ENCODE peak calls at places on chromosomes 5 and 9, in seven cellular contexts. One of them, this sample, is unnamed.

GRCh38 chr9:105069285-105070065 is 141.5 kb upstream of the ABCA1 start:
- DNase-seq in AG10803: no peak
- DNase-seq in WERI-Rb-1: no peak
- DNase-seq in tibial artery: no peak
- DNase-seq in neural progenitor cell: no peak
- DNase-seq in tibial nerve: no peak
- DNase-seq in A549: no peak
- DNase-seq in this sample: no peak

GRCh38 chr9:31674264-31674663 is 710.2 kb upstream of the ACO1 start:
- DNase-seq in tibial nerve: no peak
- DNase-seq in A549: no peak
- DNase-seq in AG10803: no peak
- DNase-seq in tibial artery: no peak
- DNase-seq in neural progenitor cell: no peak
- DNase-seq in WERI-Rb-1: no peak
- DNase-seq in this sample: no peak

GRCh38 chr9:77099388-77099787 is 77.9 kb upstream of the VPS13A start:
- DNase-seq in A549: no peak
- DNase-seq in neural progenitor cell: no peak
- DNase-seq in tibial nerve: no peak
- DNase-seq in WERI-Rb-1: peak
- DNase-seq in tibial artery: no peak
- DNase-seq in AG10803: no peak
- DNase-seq in this sample: no peak

GRCh38 chr5:55234171-55234700 is 828 bp upstream of the CCNO start:
- DNase-seq in tibial artery: no peak
- DNase-seq in A549: no peak
- DNase-seq in tibial nerve: no peak
- DNase-seq in WERI-Rb-1: peak
- DNase-seq in AG10803: peak
- DNase-seq in neural progenitor cell: peak
- DNase-seq in this sample: no peak

GRCh38 chr9:75067894-75068293 is 20.1 kb downstream of the NMRK1 start:
- DNase-seq in neural progenitor cell: no peak
- DNase-seq in tibial artery: no peak
- DNase-seq in tibial nerve: no peak
- DNase-seq in WERI-Rb-1: no peak
- DNase-seq in A549: no peak
- DNase-seq in AG10803: no peak
- DNase-seq in this sample: no peak

GRCh38 chr5:81253875-81254274 is 20.8 kb downstream of the CKMT2 start:
- DNase-seq in tibial artery: no peak
- DNase-seq in neural progenitor cell: no peak
- DNase-seq in WERI-Rb-1: no peak
- DNase-seq in A549: no peak
- DNase-seq in AG10803: no peak
- DNase-seq in tibial nerve: no peak
- DNase-seq in this sample: no peak

GRCh38 chr9:137076636-137077009 is 694 bp upstream of the UAP1L1 start:
- DNase-seq in AG10803: no peak
- DNase-seq in neural progenitor cell: no peak
- DNase-seq in tibial artery: no peak
- DNase-seq in A549: no peak
- DNase-seq in tibial nerve: no peak
- DNase-seq in WERI-Rb-1: no peak
- DNase-seq in this sample: no peak

GRCh38 chr5:1246711-1247431 is 21.7 kb downstream of the SLC6A18 start:
- DNase-seq in tibial artery: no peak
- DNase-seq in AG10803: peak
- DNase-seq in tibial nerve: no peak
- DNase-seq in A549: peak
- DNase-seq in neural progenitor cell: peak
- DNase-seq in WERI-Rb-1: no peak
- DNase-seq in this sample: no peak

GRCh38 chr5:108681079-108681921 is 66.4 kb upstream of the FER start:
- DNase-seq in WERI-Rb-1: peak
- DNase-seq in AG10803: peak
- DNase-seq in tibial artery: no peak
- DNase-seq in neural progenitor cell: peak
- DNase-seq in A549: peak
- DNase-seq in tibial nerve: no peak
- DNase-seq in this sample: no peak

GRCh38 chr9:77673912-77674791 is 26.0 kb upstream of the GNA14 start:
- DNase-seq in tibial artery: no peak
- DNase-seq in neural progenitor cell: no peak
- DNase-seq in tibial nerve: no peak
- DNase-seq in AG10803: peak
- DNase-seq in A549: no peak
- DNase-seq in WERI-Rb-1: no peak
- DNase-seq in this sample: no peak

GRCh38 chr9:20361656-20362570 is 260.4 kb downstream of the MLLT3 start:
- DNase-seq in tibial nerve: no peak
- DNase-seq in tibial artery: no peak
- DNase-seq in A549: no peak
- DNase-seq in WERI-Rb-1: no peak
- DNase-seq in neural progenitor cell: no peak
- DNase-seq in AG10803: no peak
- DNase-seq in this sample: no peak

GRCh38 chr5:169290895-169291294 is 10.0 kb downstream of the SLIT3 start:
- DNase-seq in A549: no peak
- DNase-seq in AG10803: no peak
- DNase-seq in tibial artery: no peak
- DNase-seq in neural progenitor cell: no peak
- DNase-seq in WERI-Rb-1: no peak
- DNase-seq in tibial nerve: no peak
- DNase-seq in this sample: no peak

GRCh38 chr5:117680421-117680820 is 1105.8 kb upstream of the SEMA6A start:
- DNase-seq in WERI-Rb-1: no peak
- DNase-seq in tibial nerve: no peak
- DNase-seq in neural progenitor cell: no peak
- DNase-seq in tibial artery: no peak
- DNase-seq in AG10803: no peak
- DNase-seq in A549: no peak
- DNase-seq in this sample: no peak

GRCh38 chr9:133184971-133185370 is 21.3 kb upstream of the GBGT1 start:
- DNase-seq in A549: peak
- DNase-seq in tibial artery: no peak
- DNase-seq in AG10803: peak
- DNase-seq in tibial nerve: no peak
- DNase-seq in neural progenitor cell: peak
- DNase-seq in WERI-Rb-1: peak
- DNase-seq in this sample: no peak

DNA sequence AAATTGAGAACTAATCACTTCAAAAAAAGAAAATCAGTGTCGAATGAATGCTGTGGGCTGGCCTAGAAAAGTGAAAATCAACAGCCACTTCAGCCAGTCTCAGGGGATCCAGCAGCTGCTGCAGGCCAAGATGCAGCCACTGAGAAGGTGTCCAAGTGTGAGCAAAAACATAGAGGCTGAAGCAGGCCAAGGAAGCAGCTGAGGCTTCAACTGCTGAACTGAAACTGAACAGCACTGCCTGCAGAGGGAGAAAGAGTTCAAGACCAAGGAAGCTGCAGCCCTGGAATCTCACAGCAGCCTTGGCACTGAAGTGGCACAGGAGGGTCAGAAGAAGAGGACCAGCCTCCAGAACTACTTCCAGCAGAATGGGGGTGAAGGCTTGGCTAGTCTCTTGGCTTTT is 15.8 kb upstream of the SLC36A3 start:
- DNase-seq in tibial artery: peak
- DNase-seq in AG10803: peak
- DNase-seq in neural progenitor cell: no peak
- DNase-seq in WERI-Rb-1: peak
- DNase-seq in tibial nerve: peak
- DNase-seq in A549: no peak
- DNase-seq in this sample: no peak
- TF ChIP-seq CTCF in tibial artery: no peak
- TF ChIP-seq CTCF in AG10803: peak
- TF ChIP-seq CTCF in neural progenitor cell: no peak
- TF ChIP-seq CTCF in WERI-Rb-1: peak
- TF ChIP-seq CTCF in tibial nerve: no peak
- TF ChIP-seq CTCF in A549: peak
- TF ChIP-seq CTCF in this sample: no peak

DNA sequence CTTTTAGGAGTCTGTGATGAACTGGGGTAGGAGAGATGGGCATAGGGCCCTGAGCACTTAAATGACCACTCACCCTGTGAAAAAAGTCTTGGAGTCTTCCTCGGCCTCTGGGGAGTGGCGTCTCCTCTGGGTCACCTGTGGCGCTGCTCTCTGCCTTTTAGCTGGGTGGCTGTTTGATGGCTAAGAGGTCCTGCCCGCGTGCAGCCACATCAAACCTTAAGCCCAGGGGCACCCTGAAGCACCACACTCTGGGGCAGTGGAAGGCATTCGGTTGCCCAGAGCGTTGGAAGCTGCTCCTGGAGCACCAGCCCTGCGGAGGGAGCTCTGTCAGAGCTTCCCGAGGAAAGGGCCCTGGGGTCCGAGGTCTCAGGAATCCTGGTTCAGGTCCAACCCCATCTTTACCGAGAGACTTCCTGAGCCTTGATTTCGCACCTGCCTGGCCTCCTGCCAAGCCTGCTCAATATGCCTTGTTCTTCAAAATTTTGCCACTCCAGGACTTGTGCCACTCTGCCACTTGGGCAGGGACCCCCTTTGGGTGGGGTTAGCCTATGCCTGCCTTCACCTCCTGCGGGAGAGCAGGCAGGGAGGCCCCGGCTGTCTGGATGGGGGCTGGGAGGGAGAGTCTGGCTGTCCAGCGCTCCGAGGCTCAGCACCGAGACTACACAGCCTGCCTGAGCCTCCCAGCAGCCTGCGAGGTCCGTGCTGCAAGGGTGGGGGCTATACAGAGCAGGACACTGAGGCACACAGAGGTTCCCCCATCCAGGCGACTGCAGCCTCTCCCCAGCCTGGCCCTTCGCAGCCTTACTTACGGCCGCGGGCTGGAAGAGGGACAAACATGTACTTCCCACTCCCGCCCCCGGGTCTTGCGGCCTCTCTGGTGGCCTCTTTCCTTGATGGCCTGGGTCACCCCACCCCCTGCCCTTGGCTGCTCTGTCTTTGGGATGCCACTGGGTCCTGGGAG is 63.4 kb upstream of the RNU6ATAC start:
- DNase-seq in tibial nerve: no peak
- DNase-seq in A549: no peak
- DNase-seq in AG10803: no peak
- DNase-seq in neural progenitor cell: peak
- DNase-seq in WERI-Rb-1: no peak
- DNase-seq in tibial artery: no peak
- DNase-seq in this sample: no peak
- TF ChIP-seq CTCF in tibial nerve: no peak
- TF ChIP-seq CTCF in A549: no peak
- TF ChIP-seq CTCF in AG10803: no peak
- TF ChIP-seq CTCF in neural progenitor cell: no peak
- TF ChIP-seq CTCF in WERI-Rb-1: no peak
- TF ChIP-seq CTCF in tibial artery: no peak
- TF ChIP-seq CTCF in this sample: no peak

DNA sequence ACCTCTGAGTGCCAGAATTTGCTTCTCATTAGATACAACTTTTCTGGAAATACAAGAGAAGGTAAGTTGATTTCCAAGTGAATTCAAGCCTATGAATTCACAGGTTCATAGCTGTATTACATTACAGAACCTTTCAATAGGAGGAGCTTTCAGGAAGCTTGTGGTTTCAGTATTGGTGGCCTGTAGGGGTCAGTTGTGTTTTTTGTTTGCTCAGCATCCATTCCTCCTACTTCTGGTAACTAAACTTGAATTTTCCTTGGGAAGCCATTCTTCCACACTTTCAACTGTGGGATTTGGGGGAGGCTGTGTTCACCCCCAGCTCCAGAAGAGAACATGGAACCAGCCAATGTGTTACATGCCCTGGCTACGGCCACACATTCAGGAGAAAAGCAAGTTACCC is 5.6 kb upstream of the CYSTM1 start:
- DNase-seq in tibial artery: no peak
- DNase-seq in A549: no peak
- DNase-seq in AG10803: no peak
- DNase-seq in WERI-Rb-1: no peak
- DNase-seq in tibial nerve: no peak
- DNase-seq in neural progenitor cell: no peak
- DNase-seq in this sample: no peak
- TF ChIP-seq CTCF in tibial artery: no peak
- TF ChIP-seq CTCF in A549: no peak
- TF ChIP-seq CTCF in AG10803: no peak
- TF ChIP-seq CTCF in WERI-Rb-1: no peak
- TF ChIP-seq CTCF in tibial nerve: no peak
- TF ChIP-seq CTCF in neural progenitor cell: peak
- TF ChIP-seq CTCF in this sample: no peak

GRCh38 chr9:126565336-126566128 is 48.2 kb upstream of the LMX1B start:
- DNase-seq in WERI-Rb-1: no peak
- DNase-seq in tibial artery: no peak
- DNase-seq in AG10803: no peak
- DNase-seq in tibial nerve: no peak
- DNase-seq in A549: no peak
- DNase-seq in neural progenitor cell: no peak
- DNase-seq in this sample: no peak

GRCh38 chr9:126563556-126563955 is 50.2 kb upstream of the LMX1B start:
- DNase-seq in A549: no peak
- DNase-seq in tibial artery: no peak
- DNase-seq in neural progenitor cell: no peak
- DNase-seq in WERI-Rb-1: no peak
- DNase-seq in AG10803: no peak
- DNase-seq in tibial nerve: no peak
- DNase-seq in this sample: no peak

GRCh38 chr9:126561582-126561981 is 52.1 kb upstream of the LMX1B start:
- DNase-seq in WERI-Rb-1: no peak
- DNase-seq in tibial nerve: no peak
- DNase-seq in A549: no peak
- DNase-seq in AG10803: peak
- DNase-seq in neural progenitor cell: no peak
- DNase-seq in tibial artery: no peak
- DNase-seq in this sample: no peak

GRCh38 chr9:126564128-126564527 is 49.6 kb upstream of the LMX1B start:
- DNase-seq in WERI-Rb-1: no peak
- DNase-seq in AG10803: no peak
- DNase-seq in tibial artery: no peak
- DNase-seq in A549: no peak
- DNase-seq in tibial nerve: no peak
- DNase-seq in neural progenitor cell: peak
- DNase-seq in this sample: no peak

GRCh38 chr9:126564716-126565115 is 49.0 kb upstream of the LMX1B start:
- DNase-seq in neural progenitor cell: peak
- DNase-seq in AG10803: no peak
- DNase-seq in tibial artery: no peak
- DNase-seq in WERI-Rb-1: peak
- DNase-seq in A549: no peak
- DNase-seq in tibial nerve: no peak
- DNase-seq in this sample: no peak
- TF ChIP-seq CTCF in neural progenitor cell: peak
- TF ChIP-seq CTCF in AG10803: no peak
- TF ChIP-seq CTCF in tibial artery: no peak
- TF ChIP-seq CTCF in WERI-Rb-1: peak
- TF ChIP-seq CTCF in A549: peak
- TF ChIP-seq CTCF in tibial nerve: no peak
- TF ChIP-seq CTCF in this sample: no peak

GRCh38 chr5:137037848-137038247 is 461.3 kb downstream of the SPOCK1 start:
- DNase-seq in A549: no peak
- DNase-seq in AG10803: no peak
- DNase-seq in tibial artery: no peak
- DNase-seq in neural progenitor cell: no peak
- DNase-seq in tibial nerve: no peak
- DNase-seq in WERI-Rb-1: no peak
- DNase-seq in this sample: no peak
- TF ChIP-seq CTCF in A549: no peak
- TF ChIP-seq CTCF in AG10803: no peak
- TF ChIP-seq CTCF in tibial artery: no peak
- TF ChIP-seq CTCF in neural progenitor cell: no peak
- TF ChIP-seq CTCF in tibial nerve: no peak
- TF ChIP-seq CTCF in WERI-Rb-1: no peak
- TF ChIP-seq CTCF in this sample: no peak